ENCODE peak calls at places on chromosome 6, in nine cellular contexts. A is HAP-1; S is activated T-cell treated with anti-CD3 and anti-CD28 coated beads for 1 hour; V is HT1080; E is osteocyte; C is NCI-H1092; X is ACHN; H is smooth muscle cell of the brain vasculature; R is activated CD4-positive, CD25-positive, alpha-beta regulatory T cell treated with anti-CD3 and anti-CD28 coated beads, Interleukin-2, amount 50 U/mL, for 72 hours. I is an unnamed sample.
A peak's percentile ranks its signal among the peaks of the same experiment; 100 is the strongest.

GRCh38 chr6:128365520-128366160 is 154.8 kb downstream of the PTPRK start:
- DNase-seq in A (no peak), S (no peak), V (no peak), E (no peak), C (no peak), X (no peak), H (no peak), R (no peak), I (no peak)

GRCh38 chr6:121828567-121828966 is 393.1 kb downstream of the GJA1 start:
- DNase-seq in A (no peak), S (no peak), V (no peak), E (no peak), C (no peak), X (no peak), H (no peak), R (no peak), I (no peak)

GRCh38 chr6:491233-491632 is 99.7 kb downstream of the IRF4 start:
- DNase-seq in A (no peak), S (no peak), V (no peak), E (no peak), C (no peak), X (no peak), H (no peak), R (no peak), I (no peak)

GRCh38 chr6:130624046-130624445 is 203.2 kb upstream of the SMLR1 start:
- DNase-seq in A (no peak), S (no peak), V (no peak), E (no peak), C (no peak), X (no peak), H (no peak), R (no peak), I (no peak)

GRCh38 chr6:122696853-122697252 is 82.7 kb upstream of the FABP7 start:
- DNase-seq in A (no peak), S (no peak), V (peak; percentile 86), E (no peak), C (no peak), X (no peak), H (no peak), R (no peak), I (no peak)

GRCh38 chr6:159837141-159837490 is 37.0 kb downstream of the PNLDC1 start:
- DNase-seq in A (no peak), S (no peak), V (no peak), E (no peak), C (no peak), X (no peak), H (no peak), R (no peak), I (no peak)

GRCh38 chr6:37745748-37746147 is 48.1 kb upstream of the MDGA1 start:
- DNase-seq in A (no peak), S (no peak), V (no peak), E (no peak), C (no peak), X (no peak), H (no peak), R (no peak), I (no peak)

GRCh38 chr6:124223596-124223995 is 419.9 kb downstream of the NKAIN2 start:
- DNase-seq in A (no peak), S (no peak), V (peak; percentile 47), E (no peak), C (no peak), X (peak; percentile 5), H (no peak), R (no peak), I (no peak)

GRCh38 chr6:41744236-41744787 is 2.9 kb downstream of the PGC start:
- DNase-seq in A (no peak), S (no peak), V (no peak), E (no peak), C (no peak), X (no peak), H (no peak), R (no peak), I (no peak)

GRCh38 chr6:135555550-135555949 is 58.0 kb upstream of the AHI1 start:
- DNase-seq in A (no peak), S (no peak), V (no peak), E (no peak), C (no peak), X (no peak), H (no peak), R (no peak), I (no peak)

GRCh38 chr6:31270788-31271640 is 878 bp downstream of the HLA-C start:
- DNase-seq in A (peak; percentile 60), S (peak; percentile 56), V (no peak), E (no peak), C (no peak), X (peak; percentile 76), H (no peak), R (peak; percentile 74), I (no peak)

GRCh38 chr6:53741417-53741816 is 53.4 kb upstream of the LRRC1 start:
- DNase-seq in A (no peak), S (no peak), V (no peak), E (no peak), C (no peak), X (no peak), H (no peak), R (no peak), I (no peak)

GRCh38 chr6:43077981-43078411 is 1.9 kb downstream of the PTK7 start:
- DNase-seq in A (peak; percentile 27), S (no peak), V (no peak), E (no peak), C (no peak), X (no peak), H (no peak), R (no peak), I (no peak)

GRCh38 chr6:73636048-73636447 is 17.7 kb downstream of the SLC17A5 start:
- DNase-seq in A (no peak), S (no peak), V (no peak), E (no peak), C (no peak), X (no peak), H (no peak), R (no peak), I (no peak)

GRCh38 chr6:81978230-81978629 is 225.7 kb upstream of the TENT5A start:
- DNase-seq in A (no peak), S (no peak), V (no peak), E (no peak), C (no peak), X (no peak), H (no peak), R (no peak), I (no peak)

GRCh38 chr6:37371158-37372083 is 17.6 kb downstream of the RNF8 start:
- DNase-seq in A (no peak), S (no peak), V (no peak), E (no peak), C (no peak), X (no peak), H (no peak), R (no peak), I (no peak)

GRCh38 chr6:71879016-71879415 is 7.3 kb upstream of the RIMS1 start:
- DNase-seq in A (no peak), S (no peak), V (no peak), E (no peak), C (no peak), X (no peak), H (no peak), R (no peak), I (no peak)

GRCh38 chr6:42387336-42387735 is 64.4 kb downstream of the TRERF1 start:
- DNase-seq in A (no peak), S (no peak), V (peak; percentile 17), E (no peak), C (no peak), X (no peak), H (no peak), R (no peak), I (no peak)

GRCh38 chr6:136337606-136338005 is 48.0 kb upstream of the BCLAF1 start:
- DNase-seq in A (no peak), S (no peak), V (no peak), E (no peak), C (no peak), X (no peak), H (no peak), R (no peak), I (no peak)

GRCh38 chr6:127120787-127121636 is 2.5 kb downstream of the RSPO3 start:
- DNase-seq in A (peak; percentile 90), S (peak; percentile 31), V (peak; percentile 55), E (peak; percentile 92), C (peak; percentile 29), X (peak; percentile 75), H (peak; percentile 40), R (peak; percentile 41), I (peak; percentile 75)

GRCh38 chr6:134185277-134185676 is 132.6 kb downstream of the SGK1 start:
- DNase-seq in A (no peak), S (no peak), V (no peak), E (no peak), C (no peak), X (no peak), H (no peak), R (no peak), I (no peak)

GRCh38 chr6:14770572-14770971 is 475.3 kb upstream of the JARID2 start:
- DNase-seq in A (no peak), S (no peak), V (peak; percentile 19), E (no peak), C (no peak), X (no peak), H (peak; percentile 9), R (no peak), I (no peak)

GRCh38 chr6:170186909-170187668 is 103.8 kb downstream of the DLL1 start:
- DNase-seq in A (peak; percentile 3), S (no peak), V (no peak), E (peak; percentile 81), C (no peak), X (no peak), H (no peak), R (no peak), I (no peak)

GRCh38 chr6:132872923-132873322 is 58.6 kb downstream of the RPS12 start:
- DNase-seq in A (no peak), S (no peak), V (no peak), E (no peak), C (no peak), X (no peak), H (no peak), R (no peak), I (no peak)

GRCh38 chr6:166423781-166424180 is 41.0 kb upstream of the MPC1 start:
- DNase-seq in A (no peak), S (no peak), V (no peak), E (no peak), C (no peak), X (no peak), H (no peak), R (no peak), I (peak; percentile 73)

GRCh38 chr6:123094768-123095167 is 98.7 kb downstream of the CLVS2 start:
- DNase-seq in A (no peak), S (no peak), V (no peak), E (no peak), C (no peak), X (no peak), H (no peak), R (no peak), I (no peak)

GRCh38 chr6:143536866-143537691 is 25.6 kb upstream of the FUCA2 start:
- DNase-seq in A (peak; percentile 71), S (peak; percentile 43), V (peak; percentile 49), E (peak; percentile 88), C (no peak), X (peak; percentile 61), H (no peak), R (peak; percentile 64), I (no peak)

GRCh38 chr6:30684386-30685156 is 1.9 kb downstream of the PPP1R18 start:
- DNase-seq in A (peak; percentile 66), S (peak; percentile 47), V (peak; percentile 44), E (no peak), C (no peak), X (peak; percentile 37), H (no peak), R (no peak), I (no peak)

GRCh38 chr6:136989591-136990578 is 54.9 kb downstream of the IL20RA start:
- DNase-seq in A (peak; percentile 56), S (no peak), V (no peak), E (no peak), C (peak; percentile 67), X (no peak), H (no peak), R (no peak), I (no peak)

GRCh38 chr6:71410164-71410566 is 121.6 kb downstream of the OGFRL1 start:
- DNase-seq in A (no peak), S (no peak), V (peak; percentile 75), E (no peak), C (no peak), X (peak; percentile 74), H (no peak), R (no peak), I (no peak)

GRCh38 chr6:170444056-170444505 is 109.0 kb downstream of the PSMB1 start:
- DNase-seq in A (no peak), S (no peak), V (no peak), E (peak; percentile 63), C (peak; percentile 46), X (no peak), H (no peak), R (no peak), I (peak; percentile 38)

I was measured in dorsolateral prefrontal cortex.